ENCODE peak calls at places on chromosomes 12 and 14, in ten cellular contexts. One of them, this sample, is unnamed.

GRCh38 chr14:26323781-26324363 is 274.0 kb downstream of the NOVA1 start:
- DNase-seq in upper lobe of right lung: no peak
- DNase-seq in heart right ventricle: no peak
- DNase-seq in A549: no peak
- DNase-seq in tibial artery: no peak
- DNase-seq in thoracic aorta: no peak
- DNase-seq in gastrocnemius medialis: no peak
- DNase-seq in adrenal gland: no peak
- DNase-seq in suprapubic skin: no peak
- DNase-seq in IMR-90: no peak
- DNase-seq in this sample: no peak

GRCh38 chr14:87712386-87713113 is 280.4 kb downstream of the GALC start:
- DNase-seq in heart right ventricle: no peak
- DNase-seq in thoracic aorta: no peak
- DNase-seq in suprapubic skin: no peak
- DNase-seq in upper lobe of right lung: no peak
- DNase-seq in gastrocnemius medialis: no peak
- DNase-seq in tibial artery: no peak
- DNase-seq in A549: no peak
- DNase-seq in adrenal gland: no peak
- DNase-seq in IMR-90: no peak
- DNase-seq in this sample: no peak

GRCh38 chr12:4252595-4252994 is 21.0 kb upstream of the CCND2 start:
- DNase-seq in heart right ventricle: no peak
- DNase-seq in gastrocnemius medialis: no peak
- DNase-seq in A549: no peak
- DNase-seq in suprapubic skin: no peak
- DNase-seq in IMR-90: no peak
- DNase-seq in adrenal gland: no peak
- DNase-seq in thoracic aorta: no peak
- DNase-seq in upper lobe of right lung: no peak
- DNase-seq in tibial artery: no peak
- DNase-seq in this sample: no peak

GRCh38 chr12:91804533-91804932 is 341.1 kb downstream of the BTG1 start:
- DNase-seq in tibial artery: no peak
- DNase-seq in upper lobe of right lung: no peak
- DNase-seq in A549: no peak
- DNase-seq in thoracic aorta: no peak
- DNase-seq in adrenal gland: no peak
- DNase-seq in gastrocnemius medialis: no peak
- DNase-seq in heart right ventricle: no peak
- DNase-seq in IMR-90: peak; percentile 18
- DNase-seq in suprapubic skin: no peak
- DNase-seq in this sample: no peak

GRCh38 chr12:43590307-43590706 is 38.3 kb upstream of the ADAMTS20 start:
- DNase-seq in IMR-90: no peak
- DNase-seq in adrenal gland: no peak
- DNase-seq in tibial artery: no peak
- DNase-seq in thoracic aorta: no peak
- DNase-seq in A549: no peak
- DNase-seq in heart right ventricle: no peak
- DNase-seq in suprapubic skin: no peak
- DNase-seq in upper lobe of right lung: no peak
- DNase-seq in gastrocnemius medialis: no peak
- DNase-seq in this sample: no peak

GRCh38 chr14:93958567-93959238 is 17.7 kb downstream of the ASB2 start:
- DNase-seq in A549: no peak
- DNase-seq in tibial artery: no peak
- DNase-seq in suprapubic skin: no peak
- DNase-seq in heart right ventricle: no peak
- DNase-seq in upper lobe of right lung: no peak
- DNase-seq in adrenal gland: no peak
- DNase-seq in gastrocnemius medialis: peak; percentile 57
- DNase-seq in IMR-90: no peak
- DNase-seq in thoracic aorta: no peak
- DNase-seq in this sample: no peak

GRCh38 chr12:4817813-4818212 is 91.9 kb upstream of the KCNA1 start:
- DNase-seq in A549: no peak
- DNase-seq in tibial artery: no peak
- DNase-seq in IMR-90: no peak
- DNase-seq in suprapubic skin: no peak
- DNase-seq in gastrocnemius medialis: no peak
- DNase-seq in upper lobe of right lung: no peak
- DNase-seq in adrenal gland: no peak
- DNase-seq in heart right ventricle: peak; percentile 20
- DNase-seq in thoracic aorta: no peak
- DNase-seq in this sample: no peak

GRCh38 chr12:121792607-121793500 is 634 bp downstream of the RHOF start:
- DNase-seq in heart right ventricle: peak; percentile 68
- DNase-seq in A549: no peak
- DNase-seq in adrenal gland: peak; percentile 66
- DNase-seq in suprapubic skin: no peak
- DNase-seq in tibial artery: no peak
- DNase-seq in upper lobe of right lung: peak; percentile 84
- DNase-seq in IMR-90: no peak
- DNase-seq in gastrocnemius medialis: no peak
- DNase-seq in thoracic aorta: no peak
- DNase-seq in this sample: peak; percentile 16

GRCh38 chr12:81077686-81078441 is at the start of gene ACSS3:
- DNase-seq in suprapubic skin: peak; percentile 83
- DNase-seq in adrenal gland: peak; percentile 70
- DNase-seq in upper lobe of right lung: peak; percentile 84
- DNase-seq in gastrocnemius medialis: peak; percentile 58
- DNase-seq in A549: no peak
- DNase-seq in thoracic aorta: peak; percentile 4
- DNase-seq in heart right ventricle: peak; percentile 65
- DNase-seq in IMR-90: no peak
- DNase-seq in tibial artery: peak; percentile 43
- DNase-seq in this sample: no peak

GRCh38 chr14:55957950-55958349 is 160.3 kb upstream of the PELI2 start:
- DNase-seq in adrenal gland: no peak
- DNase-seq in IMR-90: no peak
- DNase-seq in tibial artery: no peak
- DNase-seq in upper lobe of right lung: no peak
- DNase-seq in suprapubic skin: no peak
- DNase-seq in heart right ventricle: no peak
- DNase-seq in thoracic aorta: no peak
- DNase-seq in gastrocnemius medialis: no peak
- DNase-seq in A549: no peak
- DNase-seq in this sample: no peak

GRCh38 chr14:104188727-104189400 is 50.5 kb downstream of the KIF26A start:
- DNase-seq in thoracic aorta: no peak
- DNase-seq in upper lobe of right lung: no peak
- DNase-seq in suprapubic skin: no peak
- DNase-seq in IMR-90: no peak
- DNase-seq in adrenal gland: no peak
- DNase-seq in heart right ventricle: no peak
- DNase-seq in gastrocnemius medialis: no peak
- DNase-seq in A549: no peak
- DNase-seq in tibial artery: no peak
- DNase-seq in this sample: no peak

GRCh38 chr14:104186575-104186974 is 48.2 kb downstream of the KIF26A start:
- DNase-seq in heart right ventricle: no peak
- DNase-seq in adrenal gland: no peak
- DNase-seq in upper lobe of right lung: no peak
- DNase-seq in suprapubic skin: no peak
- DNase-seq in thoracic aorta: no peak
- DNase-seq in A549: no peak
- DNase-seq in tibial artery: no peak
- DNase-seq in IMR-90: no peak
- DNase-seq in gastrocnemius medialis: no peak
- DNase-seq in this sample: no peak

GRCh38 chr14:104189629-104190335 is 51.4 kb downstream of the KIF26A start:
- DNase-seq in A549: no peak
- DNase-seq in gastrocnemius medialis: no peak
- DNase-seq in upper lobe of right lung: no peak
- DNase-seq in suprapubic skin: no peak
- DNase-seq in adrenal gland: no peak
- DNase-seq in thoracic aorta: no peak
- DNase-seq in tibial artery: no peak
- DNase-seq in IMR-90: no peak
- DNase-seq in heart right ventricle: no peak
- DNase-seq in this sample: no peak

GRCh38 chr14:104187121-104187889 is 48.9 kb downstream of the KIF26A start:
- DNase-seq in heart right ventricle: no peak
- DNase-seq in gastrocnemius medialis: no peak
- DNase-seq in thoracic aorta: no peak
- DNase-seq in IMR-90: no peak
- DNase-seq in adrenal gland: no peak
- DNase-seq in tibial artery: no peak
- DNase-seq in A549: no peak
- DNase-seq in suprapubic skin: no peak
- DNase-seq in upper lobe of right lung: no peak
- DNase-seq in this sample: no peak

DNA sequence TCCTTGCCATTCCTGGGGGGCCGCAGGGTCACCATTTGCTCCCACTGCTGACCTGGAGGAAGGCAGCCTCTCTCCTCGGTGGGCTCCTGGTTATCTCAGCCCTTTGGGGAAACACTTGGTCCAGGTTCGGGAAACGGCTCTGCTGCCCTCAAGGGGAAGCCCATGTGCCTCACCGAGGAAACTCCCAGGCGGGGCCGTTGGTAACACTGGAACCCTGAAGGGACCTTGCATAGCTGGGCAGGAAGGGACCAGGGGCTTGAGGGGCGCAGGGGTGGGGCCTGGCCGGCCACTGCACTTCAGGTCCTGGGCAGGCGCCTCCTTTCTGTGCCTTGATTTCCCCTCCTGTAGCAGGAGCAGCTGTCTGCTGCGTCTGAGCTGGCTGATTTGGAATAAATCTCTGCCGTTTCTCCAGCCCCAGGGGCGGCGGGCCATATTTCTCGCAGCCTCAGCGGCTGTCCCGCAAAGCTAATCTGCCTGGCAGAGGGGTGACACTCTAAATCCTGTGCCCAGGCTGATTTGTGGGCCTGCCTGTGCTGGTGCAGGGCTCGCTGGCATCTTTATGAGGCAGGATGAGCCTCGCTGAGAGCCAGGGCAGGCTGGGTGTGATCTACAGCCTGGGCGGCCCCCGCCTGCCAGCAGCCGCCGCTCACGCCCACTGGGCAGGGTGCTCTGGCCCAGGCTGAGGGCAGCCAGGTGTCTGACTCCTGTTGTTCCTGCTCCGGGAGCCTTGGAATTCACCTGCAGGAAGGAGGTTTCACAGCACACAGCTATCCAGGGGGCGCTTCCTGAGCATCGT is 49.7 kb downstream of the KIF26A start:
- DNase-seq in IMR-90: no peak
- DNase-seq in adrenal gland: no peak
- DNase-seq in heart right ventricle: no peak
- DNase-seq in suprapubic skin: no peak
- DNase-seq in thoracic aorta: no peak
- DNase-seq in A549: no peak
- DNase-seq in tibial artery: no peak
- DNase-seq in upper lobe of right lung: no peak
- DNase-seq in gastrocnemius medialis: no peak
- DNase-seq in this sample: no peak
- TF ChIP-seq CTCF in IMR-90: no peak
- TF ChIP-seq CTCF in adrenal gland: no peak
- TF ChIP-seq CTCF in heart right ventricle: no peak
- TF ChIP-seq CTCF in suprapubic skin: no peak
- TF ChIP-seq CTCF in thoracic aorta: no peak
- TF ChIP-seq CTCF in A549: no peak
- TF ChIP-seq CTCF in tibial artery: no peak
- TF ChIP-seq CTCF in upper lobe of right lung: no peak
- TF ChIP-seq CTCF in gastrocnemius medialis: no peak
- TF ChIP-seq CTCF in this sample: no peak

GRCh38 chr12:47312147-47312546 is 232.4 kb upstream of the AMIGO2 start:
- DNase-seq in tibial artery: no peak
- DNase-seq in upper lobe of right lung: no peak
- DNase-seq in IMR-90: no peak
- DNase-seq in thoracic aorta: no peak
- DNase-seq in heart right ventricle: no peak
- DNase-seq in adrenal gland: no peak
- DNase-seq in suprapubic skin: no peak
- DNase-seq in gastrocnemius medialis: no peak
- DNase-seq in A549: no peak
- DNase-seq in this sample: no peak
- H3K4me1 ChIP-seq in tibial artery: no peaks in the 10 kb centered on the region
- H3K4me1 ChIP-seq in upper lobe of right lung: peaks cover 4% of the 10 kb centered on the region
- H3K4me1 ChIP-seq in IMR-90: peaks cover 2% of the 10 kb centered on the region
- H3K4me1 ChIP-seq in thoracic aorta: peaks cover 6% of the 10 kb centered on the region
- H3K4me1 ChIP-seq in heart right ventricle: peaks cover 8% of the 10 kb centered on the region
- H3K4me1 ChIP-seq in adrenal gland: peaks cover 9% of the 10 kb centered on the region
- H3K4me1 ChIP-seq in suprapubic skin: no peaks in the 10 kb centered on the region
- H3K4me1 ChIP-seq in gastrocnemius medialis: no peaks in the 10 kb centered on the region
- H3K4me1 ChIP-seq in A549: peaks cover 33% of the 10 kb centered on the region
- H3K4me1 ChIP-seq in this sample: no peaks in the 10 kb centered on the region

GRCh38 chr14:22231022-22231421 is 358.0 kb downstream of the DAD1 start:
- DNase-seq in tibial artery: no peak
- DNase-seq in gastrocnemius medialis: no peak
- DNase-seq in heart right ventricle: no peak
- DNase-seq in A549: no peak
- DNase-seq in upper lobe of right lung: no peak
- DNase-seq in thoracic aorta: no peak
- DNase-seq in adrenal gland: no peak
- DNase-seq in IMR-90: no peak
- DNase-seq in suprapubic skin: no peak
- DNase-seq in this sample: no peak

GRCh38 chr14:22230517-22230916 is 358.5 kb downstream of the DAD1 start:
- DNase-seq in A549: no peak
- DNase-seq in thoracic aorta: no peak
- DNase-seq in adrenal gland: no peak
- DNase-seq in upper lobe of right lung: no peak
- DNase-seq in tibial artery: no peak
- DNase-seq in heart right ventricle: no peak
- DNase-seq in gastrocnemius medialis: no peak
- DNase-seq in IMR-90: no peak
- DNase-seq in suprapubic skin: no peak
- DNase-seq in this sample: no peak

GRCh38 chr14:22227084-22227483 is 361.9 kb downstream of the DAD1 start:
- DNase-seq in A549: no peak
- DNase-seq in adrenal gland: no peak
- DNase-seq in tibial artery: no peak
- DNase-seq in gastrocnemius medialis: no peak
- DNase-seq in suprapubic skin: no peak
- DNase-seq in heart right ventricle: no peak
- DNase-seq in thoracic aorta: no peak
- DNase-seq in upper lobe of right lung: no peak
- DNase-seq in IMR-90: no peak
- DNase-seq in this sample: no peak

GRCh38 chr14:22225526-22226133 is 363.4 kb downstream of the DAD1 start:
- DNase-seq in gastrocnemius medialis: no peak
- DNase-seq in tibial artery: no peak
- DNase-seq in suprapubic skin: no peak
- DNase-seq in IMR-90: peak; percentile 74
- DNase-seq in heart right ventricle: no peak
- DNase-seq in upper lobe of right lung: no peak
- DNase-seq in adrenal gland: no peak
- DNase-seq in A549: no peak
- DNase-seq in thoracic aorta: no peak
- DNase-seq in this sample: no peak

GRCh38 chr14:22226381-22226780 is 362.6 kb downstream of the DAD1 start:
- DNase-seq in A549: no peak
- DNase-seq in gastrocnemius medialis: no peak
- DNase-seq in IMR-90: peak; percentile 59
- DNase-seq in thoracic aorta: no peak
- DNase-seq in suprapubic skin: no peak
- DNase-seq in tibial artery: no peak
- DNase-seq in heart right ventricle: no peak
- DNase-seq in upper lobe of right lung: no peak
- DNase-seq in adrenal gland: no peak
- DNase-seq in this sample: no peak
- TF ChIP-seq CTCF in A549: peak; percentile 11
- TF ChIP-seq CTCF in gastrocnemius medialis: no peak
- TF ChIP-seq CTCF in IMR-90: peak; percentile 46
- TF ChIP-seq CTCF in thoracic aorta: no peak
- TF ChIP-seq CTCF in suprapubic skin: no peak
- TF ChIP-seq CTCF in tibial artery: peak; percentile 19
- TF ChIP-seq CTCF in heart right ventricle: no peak
- TF ChIP-seq CTCF in upper lobe of right lung: peak; percentile 35
- TF ChIP-seq CTCF in adrenal gland: no peak
- TF ChIP-seq CTCF in this sample: peak; percentile 29

GRCh38 chr14:69699743-69700309 is 67.1 kb upstream of the SRSF5 start:
- DNase-seq in A549: no peak
- DNase-seq in adrenal gland: no peak
- DNase-seq in gastrocnemius medialis: no peak
- DNase-seq in upper lobe of right lung: no peak
- DNase-seq in suprapubic skin: no peak
- DNase-seq in IMR-90: no peak
- DNase-seq in heart right ventricle: no peak
- DNase-seq in thoracic aorta: no peak
- DNase-seq in tibial artery: no peak
- DNase-seq in this sample: no peak
- H3K4me1 ChIP-seq in A549: no peaks in the 10 kb centered on the region
- H3K4me1 ChIP-seq in adrenal gland: peaks cover 88% of the 10 kb centered on the region
- H3K4me1 ChIP-seq in gastrocnemius medialis: peaks cover 49% of the 10 kb centered on the region
- H3K4me1 ChIP-seq in upper lobe of right lung: peaks cover 90% of the 10 kb centered on the region
- H3K4me1 ChIP-seq in suprapubic skin: peaks cover 51% of the 10 kb centered on the region
- H3K4me1 ChIP-seq in IMR-90: peaks cover 14% of the 10 kb centered on the region
- H3K4me1 ChIP-seq in heart right ventricle: peaks cover 72% of the 10 kb centered on the region
- H3K4me1 ChIP-seq in thoracic aorta: peaks cover 23% of the 10 kb centered on the region
- H3K4me1 ChIP-seq in tibial artery: peaks cover 3% of the 10 kb centered on the region
- H3K4me1 ChIP-seq in this sample: peaks cover 26% of the 10 kb centered on the region

This sample was measured in BE2C.